ENCODE peak calls at places on chromosomes 3 and 15, in nine cellular contexts. Y is AG04450, X is body of pancreas, J is A549, Z is heart left ventricle, L is lower leg skin, S is IMR-90, W is choroid plexus epithelial cell, Q is Caco-2. P is an unnamed sample.

GRCh38 chr3:125406070-125406469 is 30.9 kb upstream of the ZNF148 start:
- DNase-seq in Z (no peak), J (no peak), W (no peak), Q (no peak), Y (no peak), S (no peak), X (no peak), L (no peak), P (no peak)

GRCh38 chr3:185709241-185709955 is 115.4 kb downstream of the IGF2BP2 start:
- DNase-seq in J (no peak), Y (no peak), L (no peak), Z (no peak), W (peak), S (no peak), X (no peak), Q (no peak), P (no peak)

GRCh38 chr3:52291508-52292181 is 4.0 kb downstream of the GLYCTK start:
- DNase-seq in W (peak), Y (no peak), Q (peak), L (no peak), S (no peak), X (no peak), J (no peak), Z (no peak), P (peak)

GRCh38 chr3:28915711-28916481 is 365.0 kb upstream of the RBMS3 start:
- DNase-seq in Q (peak), J (peak), W (peak), X (peak), L (no peak), Z (no peak), Y (peak), S (peak), P (peak)

GRCh38 chr3:197713477-197713822 is 23.3 kb downstream of the RUBCN start:
- DNase-seq in J (no peak), Q (no peak), S (no peak), W (no peak), Y (no peak), X (no peak), Z (no peak), L (no peak), P (no peak)

GRCh38 chr3:188557230-188557629 is 403.3 kb downstream of the LPP start:
- DNase-seq in W (no peak), L (no peak), Z (no peak), Q (no peak), J (no peak), Y (no peak), S (no peak), X (no peak), P (no peak)

GRCh38 chr3:46612324-46612723 is at the start of gene FAM240A:
- DNase-seq in L (no peak), Q (no peak), W (no peak), X (peak), Y (no peak), S (no peak), J (no peak), Z (no peak), P (peak)

GRCh38 chr3:48039487-48040190 is 23.4 kb upstream of the MAP4 start:
- DNase-seq in Y (no peak), Q (no peak), X (no peak), J (peak), Z (no peak), W (peak), L (no peak), S (peak), P (peak)

GRCh38 chr15:55816017-55816416 is 73.1 kb upstream of the PRTG start:
- DNase-seq in X (no peak), Q (no peak), J (no peak), L (no peak), S (peak), W (peak), Y (no peak), Z (no peak), P (peak)

DNA sequence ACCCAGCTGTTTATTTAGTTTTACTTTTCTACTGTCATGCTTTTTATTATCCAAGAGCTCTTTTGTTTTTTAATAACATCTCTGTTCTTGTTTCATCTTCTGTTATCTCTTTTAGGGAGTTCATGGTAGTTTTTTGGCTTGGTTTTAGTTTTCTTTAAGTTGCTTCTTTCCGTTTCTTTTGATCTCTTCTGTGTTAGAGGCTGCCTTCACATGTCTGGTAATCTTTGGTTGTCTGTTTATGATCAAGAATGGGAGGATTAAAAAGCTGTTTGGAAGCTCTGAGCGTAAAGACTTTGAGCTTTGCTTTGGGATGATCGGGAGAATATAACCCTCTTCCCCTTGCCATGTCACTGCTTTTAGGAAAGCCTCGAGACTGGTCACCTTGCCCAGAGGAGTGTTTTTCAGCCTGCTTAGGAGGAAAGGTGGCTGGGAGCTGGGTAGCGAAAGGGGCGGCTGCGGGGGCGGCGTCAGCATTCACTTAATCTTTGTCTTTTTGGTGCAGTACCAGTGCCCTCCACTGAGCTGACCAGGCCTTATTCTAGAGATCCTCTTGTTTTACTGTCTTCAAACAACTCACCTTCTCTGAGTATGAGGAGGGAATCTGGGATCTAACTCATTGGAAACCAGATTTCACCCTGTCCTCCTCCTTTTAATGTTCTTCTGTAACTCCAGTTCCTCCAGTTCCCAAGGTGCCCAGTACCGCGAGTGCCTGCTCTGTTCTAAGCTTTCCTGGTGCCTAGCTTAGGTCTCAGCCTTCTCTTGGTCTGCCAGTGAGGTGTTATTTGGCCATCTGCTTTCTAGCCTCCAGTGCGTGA is 15.5 kb downstream of the TATDN2 start:
- DNase-seq in W (peak), X (peak), Q (no peak), Z (no peak), Y (no peak), S (peak), L (peak), J (peak), P (peak)
- H3K4me3 ChIP-seq in W (peak), X (no peak), Q (no peak), Z (no peak), Y (no peak), S (no peak), L (no peak), J (no peak), P (no peak)

DNA sequence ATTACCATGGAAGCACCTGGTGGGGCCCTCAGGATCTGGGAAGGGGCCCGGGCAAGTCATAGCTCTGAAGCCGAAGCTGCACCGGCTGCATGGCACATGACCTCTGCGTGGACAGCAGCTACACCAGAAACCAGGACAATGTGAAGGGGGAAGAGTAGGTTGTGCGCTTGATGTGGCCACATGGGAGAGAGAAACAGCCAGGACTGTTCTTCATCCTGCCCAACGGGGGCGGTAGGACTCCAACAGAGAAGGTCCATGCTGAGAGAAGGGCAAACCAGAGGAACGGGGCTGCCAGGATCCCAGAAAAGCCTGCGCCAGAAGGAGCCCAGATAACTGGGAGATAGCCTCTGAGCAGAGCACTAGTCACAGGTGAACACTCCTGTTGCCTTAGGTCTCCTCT is 54.9 kb upstream of the PRR20G start:
- DNase-seq in S (no peak), Z (no peak), W (no peak), Y (no peak), X (no peak), L (no peak), J (no peak), Q (no peak), P (no peak)
- TF ChIP-seq CTCF in S (no peak), Z (no peak), W (no peak), Y (peak), X (no peak), L (no peak), J (no peak), Q (no peak), P (no peak)

GRCh38 chr15:51735211-51735610 is 2.2 kb downstream of the LYSMD2 start:
- DNase-seq in S (no peak), Q (no peak), J (no peak), L (no peak), W (no peak), X (no peak), Z (no peak), Y (no peak), P (no peak)

GRCh38 chr15:51735611-51736010 is 1.8 kb downstream of the LYSMD2 start:
- DNase-seq in W (no peak), X (no peak), J (no peak), Q (no peak), Z (no peak), L (no peak), S (no peak), Y (no peak), P (no peak)

GRCh38 chr15:51736069-51736468 is 1.4 kb downstream of the LYSMD2 start:
- DNase-seq in Z (no peak), X (no peak), Y (no peak), Q (no peak), L (no peak), W (no peak), S (no peak), J (no peak), P (no peak)

GRCh38 chr15:51731549-51732267 is 5.7 kb downstream of the LYSMD2 start:
- DNase-seq in Z (peak), Q (no peak), W (peak), J (no peak), X (peak), Y (peak), L (no peak), S (peak), P (peak)

DNA sequence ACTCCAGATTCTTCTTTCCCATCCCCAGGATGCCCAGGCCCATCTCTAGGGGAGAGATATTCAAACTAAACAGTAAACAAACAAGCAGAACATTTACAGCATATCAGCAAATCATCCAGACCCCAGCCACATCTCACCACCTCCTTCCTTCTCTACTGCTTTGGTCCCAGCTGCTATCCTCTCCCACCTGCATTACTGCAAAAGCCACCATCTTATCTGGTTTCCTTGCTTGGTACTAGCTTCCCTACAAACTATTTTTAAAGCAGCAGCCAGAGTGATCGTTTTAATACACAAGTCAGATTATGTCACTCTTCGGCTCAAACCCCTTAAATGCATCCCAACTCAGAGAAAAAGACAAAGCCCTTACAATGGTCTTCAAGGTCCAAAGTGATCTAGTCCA is 4.8 kb downstream of the LYSMD2 start:
- DNase-seq in X (no peak), Y (no peak), Z (no peak), W (no peak), Q (no peak), L (no peak), J (no peak), S (no peak), P (no peak)
- H3K4me3 ChIP-seq in X (no peak), Y (no peak), Z (no peak), W (no peak), Q (no peak), L (no peak), J (no peak), S (no peak), P (no peak)

DNA sequence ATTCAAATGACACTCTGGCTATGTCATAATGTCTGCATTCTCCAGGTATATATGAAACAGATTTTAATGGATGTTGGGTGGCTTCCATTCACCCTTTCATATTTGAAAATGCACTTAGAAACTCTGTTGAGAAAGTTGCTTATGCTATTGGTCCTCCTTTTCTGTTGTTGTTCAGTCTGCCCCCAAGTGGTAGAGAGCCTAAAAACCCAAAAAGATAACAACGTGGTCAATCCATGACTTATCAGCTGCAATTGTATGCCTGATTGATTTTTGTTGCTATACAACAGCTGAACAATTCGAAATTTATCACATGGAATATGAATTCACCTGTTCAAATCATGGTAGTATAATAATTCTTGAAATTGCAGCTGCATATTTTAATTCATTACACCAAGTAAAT is 279.8 kb downstream of the ROBO2 start:
- DNase-seq in Z (no peak), W (peak), J (peak), L (no peak), Y (no peak), Q (no peak), S (peak), X (no peak), P (no peak)
- TF ChIP-seq CTCF in Z (no peak), W (peak), J (no peak), L (no peak), Y (peak), Q (peak), S (peak), X (no peak), P (no peak)

GRCh38 chr3:137134431-137134830 is 176.6 kb downstream of the IL20RB start:
- DNase-seq in L (no peak), W (no peak), X (no peak), S (no peak), Q (no peak), Y (no peak), J (no peak), Z (no peak), P (no peak)
- H3K4me3 ChIP-seq in L (no peak), W (no peak), X (no peak), S (no peak), Q (no peak), Y (no peak), J (no peak), Z (no peak), P (no peak)

GRCh38 chr15:37767841-37768455 is 166.5 kb upstream of the TMCO5A start:
- DNase-seq in J (no peak), Y (no peak), Q (no peak), L (no peak), X (no peak), S (peak), Z (no peak), W (peak), P (peak)

GRCh38 chr15:37765809-37766208 is 168.6 kb upstream of the TMCO5A start:
- DNase-seq in L (no peak), X (peak), Z (no peak), S (peak), Y (no peak), Q (no peak), W (peak), J (no peak), P (peak)

GRCh38 chr15:37764733-37765191 is 169.7 kb upstream of the TMCO5A start:
- DNase-seq in Z (no peak), J (peak), Y (peak), S (peak), Q (peak), X (peak), L (no peak), W (peak), P (peak)
- TF ChIP-seq CTCF in Z (peak), J (peak), Y (peak), S (peak), Q (peak), X (peak), L (no peak), W (peak), P (peak)